ENCODE peak calls at places on chromosome 11, in four cellular contexts. R is HepG2, D is H1, S is SK-N-SH. V is an unnamed sample.

GRCh38 chr11:5624489-5625278 is at the start of gene TRIM34:
- DNase-seq in R (no peak), D (peak), S (no peak), V (peak)

GRCh38 chr11:102341844-102342318 is 5.1 kb upstream of the BIRC2 start:
- DNase-seq in R (peak), D (peak), S (peak), V (peak)

GRCh38 chr11:64161037-64161436 is 4.9 kb downstream of the MACROD1 start:
- DNase-seq in R (no peak), D (no peak), S (no peak), V (no peak)

GRCh38 chr11:75195164-75195962 is 44.5 kb downstream of the SLCO2B1 start:
- DNase-seq in R (no peak), D (no peak), S (peak), V (no peak)

GRCh38 chr11:96154802-96155520 is 188.0 kb downstream of the MAML2 start:
- DNase-seq in R (no peak), D (no peak), S (no peak), V (no peak)

GRCh38 chr11:70158201-70158600 is 44.9 kb upstream of the FADD start:
- DNase-seq in R (peak), D (peak), S (peak), V (peak)

GRCh38 chr11:11407065-11407737 is 54.2 kb upstream of the CSNK2A3 start:
- DNase-seq in R (no peak), D (no peak), S (peak), V (no peak)

GRCh38 chr11:93525601-93526000 is 17.6 kb downstream of the SMCO4 start:
- DNase-seq in R (no peak), D (no peak), S (no peak), V (no peak)

GRCh38 chr11:119470316-119471266 is 47.6 kb upstream of the THY1 start:
- DNase-seq in R (no peak), D (peak), S (no peak), V (no peak)

GRCh38 chr11:124736738-124737137 is 3.0 kb upstream of the NRGN start:
- DNase-seq in R (no peak), D (no peak), S (no peak), V (no peak)

GRCh38 chr11:17350455-17351170 is 987 bp upstream of the NCR3LG1 start:
- DNase-seq in R (no peak), D (no peak), S (no peak), V (no peak)

GRCh38 chr11:130427049-130427388 is 1.4 kb downstream of the ADAMTS8 start:
- DNase-seq in R (no peak), D (no peak), S (no peak), V (no peak)

GRCh38 chr11:130156108-130157022 is 3.2 kb upstream of the ST14 start:
- DNase-seq in R (no peak), D (no peak), S (no peak), V (peak)

GRCh38 chr11:119209186-119209585 is 3.0 kb downstream of the CBL start:
- DNase-seq in R (no peak), D (no peak), S (no peak), V (no peak)

GRCh38 chr11:64789331-64790204 is 11.2 kb upstream of the SF1 start:
- DNase-seq in R (no peak), D (no peak), S (peak), V (no peak)

GRCh38 chr11:75347781-75348613 is 3.5 kb downstream of the ARRB1 start:
- DNase-seq in R (peak), D (no peak), S (peak), V (no peak)

GRCh38 chr11:121372028-121372427 is 79.5 kb downstream of the SC5D start:
- DNase-seq in R (no peak), D (no peak), S (no peak), V (no peak)

GRCh38 chr11:121376135-121376534 is 76.0 kb upstream of the SORL1 start:
- DNase-seq in R (no peak), D (no peak), S (no peak), V (no peak)

GRCh38 chr11:121369366-121369765 is 76.8 kb downstream of the SC5D start:
- DNase-seq in R (no peak), D (no peak), S (no peak), V (no peak)

GRCh38 chr11:121374286-121374985 is 77.7 kb upstream of the SORL1 start:
- DNase-seq in R (no peak), D (no peak), S (no peak), V (no peak)

GRCh38 chr11:121372671-121373429 is 79.3 kb upstream of the SORL1 start:
- DNase-seq in R (no peak), D (no peak), S (no peak), V (no peak)
- TF ChIP-seq CHD2 in R (no peak), D (no peak), S (no peak), V (no peak)

GRCh38 chr11:47724041-47724729 is 9.0 kb upstream of the AGBL2 start:
- DNase-seq in R (peak), D (no peak), S (no peak), V (no peak)
- TF ChIP-seq CHD2 in R (no peak), D (no peak), S (no peak), V (no peak)

DNA sequence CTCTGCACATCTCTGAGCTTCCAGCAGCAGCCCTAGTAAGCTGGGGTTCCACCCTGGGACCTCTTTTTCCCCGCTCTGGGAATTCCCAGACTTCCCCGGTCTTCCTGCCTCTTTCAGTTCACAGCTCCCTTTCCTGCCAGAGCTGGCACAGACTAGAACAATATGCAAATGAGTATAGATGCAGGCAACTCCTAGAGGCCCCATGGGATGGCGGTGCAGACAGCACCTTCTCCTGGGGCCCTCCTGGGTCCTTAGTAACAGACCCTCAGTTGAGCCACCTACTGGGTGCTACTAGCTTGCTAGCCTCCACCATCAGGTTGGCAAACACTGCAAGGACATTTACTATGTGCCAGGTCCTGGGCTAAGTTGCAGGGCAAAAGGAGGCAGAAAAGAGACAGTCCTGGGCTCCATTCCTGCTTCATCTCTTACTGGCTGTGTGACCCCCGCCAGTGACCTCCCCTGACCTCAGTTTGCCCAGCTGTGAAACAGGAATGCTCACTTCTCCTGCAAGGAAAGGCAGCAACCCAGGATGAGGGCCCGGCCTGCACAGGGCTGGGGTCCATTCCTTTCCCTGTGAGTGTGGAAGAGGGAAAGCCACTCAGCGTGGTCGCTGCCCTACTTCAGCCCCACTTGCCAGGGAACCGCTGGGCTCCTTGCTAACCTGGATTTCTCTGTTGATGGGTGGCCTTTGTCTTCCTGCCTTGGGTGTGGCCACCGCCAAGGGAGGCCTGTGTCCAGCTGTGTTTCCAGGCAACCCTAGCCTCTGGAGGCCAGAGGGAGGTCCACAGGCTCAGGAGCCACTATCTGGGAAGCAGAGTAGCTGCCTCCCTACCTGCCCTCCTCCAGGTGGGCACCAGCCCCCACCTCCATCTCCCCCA is 7.3 kb downstream of the RELT start:
- DNase-seq in R (no peak), D (no peak), S (no peak), V (no peak)
- TF ChIP-seq CHD2 in R (no peak), D (no peak), S (no peak), V (no peak)

DNA sequence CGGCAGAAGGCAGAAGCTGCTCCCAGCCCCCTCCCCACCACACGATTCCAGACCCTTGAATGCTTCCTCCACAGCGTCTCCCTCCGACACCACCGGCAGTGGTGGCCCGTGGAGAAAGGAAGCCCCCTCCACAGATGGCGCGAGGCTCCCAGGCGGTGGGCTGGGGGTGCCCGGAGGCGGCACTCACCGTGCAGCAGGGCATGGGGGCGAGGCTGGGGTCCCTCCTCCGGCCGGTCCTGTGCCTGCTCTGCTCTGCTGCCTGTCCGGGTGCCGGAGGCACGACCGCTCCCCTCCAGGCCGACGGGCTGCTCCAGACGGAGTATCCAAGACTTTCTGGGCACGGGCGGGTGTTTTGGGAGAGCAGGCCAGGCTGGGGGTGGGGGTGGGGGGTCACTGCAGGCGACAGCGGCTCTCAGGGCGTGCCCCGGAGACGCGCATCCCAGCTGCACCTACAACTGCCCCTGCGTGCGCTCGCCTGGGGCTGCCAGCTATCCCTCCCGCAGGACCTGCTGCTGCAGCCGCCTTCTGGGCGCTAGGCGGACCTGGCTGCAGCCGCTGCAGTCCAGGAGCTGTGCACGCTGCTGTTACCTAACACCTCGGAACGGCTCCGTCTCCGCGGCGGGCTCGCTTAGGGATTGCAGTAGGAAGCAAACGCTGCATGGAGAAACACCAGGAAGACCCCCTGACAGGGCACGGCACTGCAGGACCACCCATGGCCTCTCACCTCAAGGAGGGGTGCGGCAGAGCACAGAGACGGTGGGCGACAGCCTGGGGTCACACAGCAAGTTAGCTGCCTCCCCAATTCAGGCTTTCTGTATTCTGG is 15.2 kb downstream of the MRGPRG start:
- DNase-seq in R (no peak), D (no peak), S (peak), V (peak)
- TF ChIP-seq CHD2 in R (no peak), D (no peak), S (no peak), V (no peak)

GRCh38 chr11:134250675-134251074 is 2.5 kb downstream of the THYN1 start:
- DNase-seq in R (no peak), D (no peak), S (no peak), V (no peak)

GRCh38 chr11:134246678-134247077 is 6.5 kb downstream of the THYN1 start:
- DNase-seq in R (no peak), D (no peak), S (no peak), V (no peak)

GRCh38 chr11:134246100-134246499 is 7.1 kb downstream of the THYN1 start:
- DNase-seq in R (no peak), D (no peak), S (no peak), V (no peak)

GRCh38 chr11:134245434-134245833 is 7.7 kb downstream of the THYN1 start:
- DNase-seq in R (no peak), D (no peak), S (no peak), V (no peak)

GRCh38 chr11:134248910-134249480 is 4.2 kb downstream of the THYN1 start:
- DNase-seq in R (no peak), D (no peak), S (no peak), V (no peak)
- TF ChIP-seq CHD2 in R (no peak), D (no peak), S (no peak), V (no peak)

V was measured in A549.